ENCODE peak calls at places on chromosomes 3 and 15, in four cellular contexts. V is spleen, S is breast epithelium, P is GM23338. Q is an unnamed sample.

GRCh38 chr15:51077565-51078153 is 17.0 kb downstream of the TNFAIP8L3 start:
- DNase-seq in V (peak; percentile 88), S (peak; percentile 27), P (peak; percentile 96), Q (no peak)

GRCh38 chr3:45472795-45473194 is 84.4 kb downstream of the LARS2 start:
- DNase-seq in V (no peak), S (no peak), P (no peak), Q (no peak)

GRCh38 chr3:150180349-150180748 is 209.7 kb upstream of the PFN2 start:
- DNase-seq in V (no peak), S (no peak), P (no peak), Q (no peak)

GRCh38 chr3:16490062-16490641 is 23.3 kb downstream of the RFTN1 start:
- DNase-seq in V (no peak), S (no peak), P (no peak), Q (no peak)

GRCh38 chr3:55180936-55181535 is 253.2 kb upstream of the LRTM1 start:
- DNase-seq in V (no peak), S (no peak), P (peak; percentile 74), Q (no peak)

GRCh38 chr15:63860161-63860954 is 26.6 kb upstream of the HERC1 start:
- DNase-seq in V (peak; percentile 86), S (no peak), P (no peak), Q (no peak)

GRCh38 chr15:96347181-96348111 is 16.9 kb downstream of the NR2F2 start:
- DNase-seq in V (peak; percentile 80), S (no peak), P (peak; percentile 80), Q (peak; percentile 74)

GRCh38 chr3:62019906-62020305 is 353.4 kb downstream of the FEZF2 start:
- DNase-seq in V (no peak), S (no peak), P (no peak), Q (no peak)

GRCh38 chr3:180229113-180229512 is 192.4 kb upstream of the PEX5L start:
- DNase-seq in V (no peak), S (no peak), P (peak; percentile 25), Q (no peak)

GRCh38 chr3:176584413-176585176 is 612.7 kb downstream of the TBL1XR1 start:
- DNase-seq in V (no peak), S (no peak), P (no peak), Q (no peak)

GRCh38 chr3:172367205-172368105 is 80.8 kb downstream of the GHSR start:
- DNase-seq in V (no peak), S (no peak), P (no peak), Q (no peak)

GRCh38 chr3:90026406-90026805 is 919.0 kb downstream of the EPHA3 start:
- DNase-seq in V (no peak), S (no peak), P (no peak), Q (no peak)

GRCh38 chr15:61038387-61038786 is 190.7 kb downstream of the RORA start:
- DNase-seq in V (no peak), S (peak; percentile 25), P (no peak), Q (peak; percentile 77)

GRCh38 chr3:134342269-134342668 is 32.0 kb downstream of the AMOTL2 start:
- DNase-seq in V (peak; percentile 41), S (no peak), P (no peak), Q (no peak)

GRCh38 chr3:139827833-139828232 is 107.2 kb upstream of the CLSTN2 start:
- DNase-seq in V (no peak), S (no peak), P (no peak), Q (no peak)

GRCh38 chr3:97969541-97969940 is 2.7 kb downstream of the RIOX2 start:
- DNase-seq in V (no peak), S (no peak), P (no peak), Q (no peak)

GRCh38 chr15:38474155-38474757 is 20.3 kb downstream of the FAM98B start:
- DNase-seq in V (no peak), S (no peak), P (peak; percentile 61), Q (no peak)

GRCh38 chr3:51718547-51719412 is 11.9 kb downstream of the GRM2 start:
- DNase-seq in V (no peak), S (no peak), P (peak; percentile 93), Q (no peak)

GRCh38 chr3:27553868-27554540 is 69.8 kb upstream of the SLC4A7 start:
- DNase-seq in V (no peak), S (no peak), P (no peak), Q (no peak)

GRCh38 chr15:62112616-62113593 is 46.1 kb downstream of the C2CD4A start:
- DNase-seq in V (no peak), S (peak; percentile 67), P (no peak), Q (no peak)

GRCh38 chr15:49946681-49947080 is 172.4 kb downstream of the ATP8B4 start:
- DNase-seq in V (no peak), S (no peak), P (no peak), Q (no peak)
- H3K27ac ChIP-seq in V (no peak overlapping the region), S (no peak overlapping the region), P (no peak overlapping the region), Q (no peak overlapping the region)

GRCh38 chr15:77506311-77507150 is 85.8 kb downstream of the HMG20A start:
- DNase-seq in V (peak; percentile 89), S (peak; percentile 58), P (peak; percentile 64), Q (no peak)
- TF ChIP-seq POLR2AphosphoS5 in V (peak; percentile 88), S (peak; percentile 59), P (no peak), Q (no peak)

GRCh38 chr15:70566047-70566835 is 197.1 kb downstream of the UACA start:
- DNase-seq in V (no peak), S (peak; percentile 10), P (peak; percentile 68), Q (no peak)

GRCh38 chr15:70566989-70567388 is 196.4 kb downstream of the UACA start:
- DNase-seq in V (no peak), S (peak; percentile 12), P (no peak), Q (peak; percentile 45)

GRCh38 chr15:70569718-70570231 is 193.6 kb downstream of the UACA start:
- DNase-seq in V (no peak), S (peak; percentile 12), P (no peak), Q (no peak)

GRCh38 chr15:70573121-70573850 is 190.1 kb downstream of the UACA start:
- DNase-seq in V (no peak), S (no peak), P (no peak), Q (no peak)

DNA sequence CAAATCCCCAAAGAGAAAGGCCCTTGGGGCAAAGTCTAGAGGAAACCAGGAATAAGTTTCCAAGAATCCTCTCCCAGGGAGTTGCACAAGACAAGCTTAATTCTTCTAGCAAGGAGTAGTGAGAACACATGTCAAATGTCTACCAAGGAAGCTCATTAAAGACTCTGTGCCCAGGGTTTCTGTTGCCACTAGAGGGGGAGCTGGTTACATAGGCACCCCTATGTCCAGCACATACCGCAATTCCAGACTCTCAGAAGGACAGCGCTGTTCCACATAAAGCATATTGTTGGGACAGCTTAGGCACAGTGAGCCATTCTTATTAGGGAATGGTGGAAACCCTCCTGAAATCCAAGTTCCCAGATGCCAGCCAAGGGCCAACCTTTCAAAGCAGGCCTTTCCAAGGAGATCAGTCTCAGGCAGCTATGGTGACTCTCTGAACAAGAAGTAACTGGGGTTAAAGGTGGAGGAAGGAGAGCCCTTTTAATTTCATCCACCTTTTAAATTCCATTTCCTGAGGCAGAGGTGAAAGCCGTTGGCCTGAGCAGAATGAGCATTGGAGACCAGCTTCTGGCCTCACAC is 194.1 kb downstream of the UACA start:
- DNase-seq in V (no peak), S (peak; percentile 29), P (peak; percentile 53), Q (no peak)
- H3K27ac ChIP-seq in V (no peak overlapping the region), S (no peak overlapping the region), P (no peak overlapping the region), Q (no peak overlapping the region)

GRCh38 chr3:123409443-123410148 is 39.3 kb downstream of the ADCY5 start:
- DNase-seq in V (no peak), S (no peak), P (no peak), Q (no peak)

GRCh38 chr3:123405021-123405420 is 43.9 kb downstream of the ADCY5 start:
- DNase-seq in V (peak; percentile 58), S (no peak), P (no peak), Q (no peak)

GRCh38 chr3:123405936-123406510 is 42.9 kb downstream of the ADCY5 start:
- DNase-seq in V (peak; percentile 35), S (no peak), P (peak; percentile 27), Q (no peak)

GRCh38 chr3:123404391-123404790 is 44.5 kb downstream of the ADCY5 start:
- DNase-seq in V (peak; percentile 58), S (no peak), P (no peak), Q (no peak)

DNA sequence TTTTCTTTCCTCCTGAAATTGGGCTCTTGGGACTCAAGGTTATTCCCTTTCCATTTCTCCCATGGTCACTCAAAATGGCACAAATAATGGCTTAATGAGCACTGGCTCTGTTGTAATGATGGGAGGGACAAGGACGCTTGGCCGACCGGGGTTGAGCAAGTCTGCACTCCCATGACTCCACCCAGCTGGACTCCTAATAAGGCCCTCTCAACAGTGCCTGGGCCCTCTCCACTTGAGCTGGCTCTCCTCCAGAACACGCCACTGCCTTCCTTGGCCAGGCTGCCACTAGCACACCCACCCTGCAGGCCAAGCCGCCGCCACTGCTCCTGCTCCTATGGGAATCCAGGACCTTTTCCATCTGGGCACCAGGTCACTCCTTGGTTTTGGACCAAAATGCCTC is 42.3 kb downstream of the ADCY5 start:
- DNase-seq in V (peak; percentile 70), S (no peak), P (no peak), Q (no peak)
- TF ChIP-seq POLR2AphosphoS5 in V (peak; percentile 55), S (no peak), P (no peak), Q (no peak)

DNA sequence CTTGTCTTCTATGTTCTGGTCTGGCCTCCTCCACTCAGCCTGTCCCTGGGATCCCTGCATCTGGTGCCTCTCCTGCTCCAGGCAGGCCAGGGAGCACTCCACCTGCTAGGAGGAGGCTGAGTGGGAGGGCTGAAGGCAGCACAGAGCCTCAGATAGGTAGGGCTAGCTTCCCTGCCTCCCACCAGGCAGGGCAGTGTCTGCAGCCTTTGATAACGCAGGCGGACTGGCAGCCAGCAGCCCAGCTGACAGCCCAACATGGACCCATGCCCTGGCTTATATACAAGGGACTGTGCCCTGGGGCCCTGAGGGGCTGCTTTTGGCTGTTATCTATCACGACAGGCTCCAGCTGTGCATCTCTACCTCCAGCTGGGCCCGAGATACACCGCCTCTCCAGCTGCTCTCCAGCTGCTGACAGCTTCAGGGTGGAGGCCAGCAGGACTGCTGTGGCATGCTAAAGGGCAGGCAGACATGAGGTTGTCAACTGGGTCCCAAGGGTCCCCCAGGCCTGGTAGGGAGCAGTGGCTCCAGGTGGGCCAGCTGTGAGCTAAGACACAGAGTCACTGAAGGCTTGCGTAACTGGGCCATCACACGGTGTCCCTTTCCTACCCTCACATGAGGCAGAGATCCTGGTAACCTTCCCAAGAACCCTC is 5.2 kb upstream of the CLK3 start:
- DNase-seq in V (no peak), S (no peak), P (no peak), Q (no peak)
- H3K27ac ChIP-seq in V (no peak overlapping the region), S (no peak overlapping the region), P (no peak overlapping the region), Q (no peak overlapping the region)

DNA sequence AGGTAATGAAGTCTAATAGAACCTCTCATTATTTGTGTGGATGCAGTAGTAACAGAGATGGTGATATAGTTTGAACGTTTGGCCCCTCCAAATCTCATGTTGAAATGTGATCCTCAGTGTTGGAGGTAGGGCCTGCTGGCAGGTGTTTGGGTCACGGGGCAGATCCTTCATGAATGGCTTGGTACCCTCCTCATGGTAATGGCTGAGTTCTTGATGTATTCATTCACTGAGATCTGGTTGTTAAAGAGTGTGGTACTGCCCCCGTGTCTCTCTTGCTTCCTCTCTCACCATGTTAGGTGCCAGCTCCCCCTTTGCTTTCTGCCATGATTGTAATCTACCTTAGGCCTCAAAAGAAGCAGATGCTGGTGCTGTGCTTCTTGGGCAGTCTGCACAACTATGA is 606.8 kb downstream of the UNC13C start:
- DNase-seq in V (no peak), S (no peak), P (no peak), Q (no peak)
- TF ChIP-seq POLR2AphosphoS5 in V (no peak), S (no peak), P (no peak), Q (no peak)